ENCODE peak calls at places on chromosomes 5 and 9, in five cellular contexts. One of them, this sample, is unnamed. For H3K4me1 and H3K36me3, the result is how much of the 10 kb centered on the place peaks cover.

GRCh38 chr5:82748688-82749091 is 328.5 kb downstream of the TMEM167A start:
- DNase-seq in mesendoderm: no peak
- DNase-seq in H1: no peak
- DNase-seq in prostate gland: no peak
- DNase-seq in heart right ventricle: no peak
- DNase-seq in this sample: no peak

GRCh38 chr5:126811515-126812198 is 34.7 kb downstream of the LMNB1 start:
- DNase-seq in mesendoderm: peak
- DNase-seq in H1: no peak
- DNase-seq in prostate gland: no peak
- DNase-seq in heart right ventricle: no peak
- DNase-seq in this sample: peak

GRCh38 chr9:22158983-22159382 is 149.9 kb upstream of the CDKN2B start:
- DNase-seq in mesendoderm: no peak
- DNase-seq in H1: no peak
- DNase-seq in prostate gland: no peak
- DNase-seq in heart right ventricle: no peak
- DNase-seq in this sample: peak

GRCh38 chr9:115127191-115127817 is 9.3 kb upstream of the TNC start:
- DNase-seq in mesendoderm: no peak
- DNase-seq in H1: no peak
- DNase-seq in prostate gland: no peak
- DNase-seq in heart right ventricle: no peak
- DNase-seq in this sample: peak

GRCh38 chr5:158727771-158728311 is 371.9 kb downstream of the EBF1 start:
- DNase-seq in mesendoderm: no peak
- DNase-seq in H1: no peak
- DNase-seq in prostate gland: no peak
- DNase-seq in heart right ventricle: peak
- DNase-seq in this sample: peak

GRCh38 chr5:68680376-68680775 is 413.4 kb upstream of the SLC30A5 start:
- DNase-seq in mesendoderm: peak
- DNase-seq in H1: no peak
- DNase-seq in prostate gland: no peak
- DNase-seq in heart right ventricle: no peak
- DNase-seq in this sample: no peak

GRCh38 chr5:172901012-172901780 is 58.0 kb upstream of the RPL26L1 start:
- DNase-seq in mesendoderm: peak
- DNase-seq in H1: no peak
- DNase-seq in prostate gland: no peak
- DNase-seq in heart right ventricle: peak
- DNase-seq in this sample: no peak

GRCh38 chr9:122216798-122217418 is 11.8 kb downstream of the LHX6 start:
- DNase-seq in mesendoderm: peak
- DNase-seq in H1: no peak
- DNase-seq in prostate gland: no peak
- DNase-seq in heart right ventricle: no peak
- DNase-seq in this sample: peak

GRCh38 chr5:59746261-59746765 is 147.2 kb downstream of the PDE4D start:
- DNase-seq in mesendoderm: no peak
- DNase-seq in H1: no peak
- DNase-seq in prostate gland: no peak
- DNase-seq in heart right ventricle: no peak
- DNase-seq in this sample: no peak

GRCh38 chr9:2939368-2939767 is 95.5 kb upstream of the PUM3 start:
- DNase-seq in mesendoderm: no peak
- DNase-seq in H1: no peak
- DNase-seq in prostate gland: no peak
- DNase-seq in heart right ventricle: no peak
- DNase-seq in this sample: peak

GRCh38 chr5:115428248-115428647 is 116.3 kb downstream of the FEM1C start:
- DNase-seq in mesendoderm: no peak
- DNase-seq in H1: no peak
- DNase-seq in prostate gland: no peak
- DNase-seq in heart right ventricle: no peak
- DNase-seq in this sample: no peak

GRCh38 chr5:55533806-55534435 is 843 bp downstream of the PLPP1 start:
- DNase-seq in mesendoderm: peak
- DNase-seq in H1: no peak
- DNase-seq in prostate gland: peak
- DNase-seq in heart right ventricle: no peak
- DNase-seq in this sample: no peak

GRCh38 chr9:135241381-135242380 is 154.2 kb downstream of the OLFM1 start:
- DNase-seq in mesendoderm: peak
- DNase-seq in H1: no peak
- DNase-seq in prostate gland: no peak
- DNase-seq in heart right ventricle: peak
- DNase-seq in this sample: peak

GRCh38 chr5:74056789-74057164 is 430.8 kb downstream of the ARHGEF28 start:
- DNase-seq in mesendoderm: peak
- DNase-seq in H1: no peak
- DNase-seq in prostate gland: peak
- DNase-seq in heart right ventricle: no peak
- DNase-seq in this sample: no peak

GRCh38 chr9:128683340-128684064 is 5.5 kb upstream of the SET start:
- DNase-seq in mesendoderm: peak
- DNase-seq in H1: peak
- DNase-seq in prostate gland: peak
- DNase-seq in heart right ventricle: peak
- DNase-seq in this sample: peak

GRCh38 chr5:173697931-173698579 is 81.6 kb upstream of the BOD1 start:
- DNase-seq in mesendoderm: no peak
- DNase-seq in H1: no peak
- DNase-seq in prostate gland: no peak
- DNase-seq in heart right ventricle: no peak
- DNase-seq in this sample: no peak

GRCh38 chr5:57298985-57299491 is 125.2 kb downstream of the GPBP1 start:
- DNase-seq in mesendoderm: peak
- DNase-seq in H1: no peak
- DNase-seq in prostate gland: peak
- DNase-seq in heart right ventricle: no peak
- DNase-seq in this sample: no peak

GRCh38 chr5:20286512-20286911 is 298.5 kb upstream of the CDH18 start:
- DNase-seq in mesendoderm: no peak
- DNase-seq in H1: no peak
- DNase-seq in prostate gland: no peak
- DNase-seq in heart right ventricle: no peak
- DNase-seq in this sample: no peak

GRCh38 chr5:138454121-138454520 is 11.2 kb upstream of the EGR1 start:
- DNase-seq in mesendoderm: no peak
- DNase-seq in H1: no peak
- DNase-seq in prostate gland: no peak
- DNase-seq in heart right ventricle: no peak
- DNase-seq in this sample: no peak

GRCh38 chr9:128091144-128091543 is 23.1 kb downstream of the SLC25A25 start:
- DNase-seq in mesendoderm: peak
- DNase-seq in H1: peak
- DNase-seq in prostate gland: peak
- DNase-seq in heart right ventricle: peak
- DNase-seq in this sample: peak

GRCh38 chr5:169641253-169641652 is 4.2 kb downstream of the DOCK2 start:
- DNase-seq in mesendoderm: peak
- DNase-seq in H1: no peak
- DNase-seq in prostate gland: no peak
- DNase-seq in heart right ventricle: no peak
- DNase-seq in this sample: peak

GRCh38 chr5:94361161-94361560 is 257.2 kb downstream of the KIAA0825 start:
- DNase-seq in mesendoderm: no peak
- DNase-seq in H1: no peak
- DNase-seq in prostate gland: no peak
- DNase-seq in heart right ventricle: no peak
- DNase-seq in this sample: no peak

GRCh38 chr5:94362857-94363256 is 255.5 kb downstream of the KIAA0825 start:
- DNase-seq in mesendoderm: no peak
- DNase-seq in H1: no peak
- DNase-seq in prostate gland: no peak
- DNase-seq in heart right ventricle: no peak
- DNase-seq in this sample: no peak

GRCh38 chr5:94361832-94362754 is 256.3 kb downstream of the KIAA0825 start:
- DNase-seq in mesendoderm: peak
- DNase-seq in H1: peak
- DNase-seq in prostate gland: no peak
- DNase-seq in heart right ventricle: no peak
- DNase-seq in this sample: no peak

GRCh38 chr5:94360382-94360781 is 258.0 kb downstream of the KIAA0825 start:
- DNase-seq in mesendoderm: no peak
- DNase-seq in H1: no peak
- DNase-seq in prostate gland: no peak
- DNase-seq in heart right ventricle: no peak
- DNase-seq in this sample: no peak

GRCh38 chr5:94359880-94360279 is 258.5 kb downstream of the KIAA0825 start:
- DNase-seq in mesendoderm: no peak
- DNase-seq in H1: no peak
- DNase-seq in prostate gland: no peak
- DNase-seq in heart right ventricle: no peak
- DNase-seq in this sample: no peak
- H3K27ac ChIP-seq in mesendoderm: no peak
- H3K27ac ChIP-seq in H1: peak
- H3K27ac ChIP-seq in prostate gland: no peak
- H3K27ac ChIP-seq in heart right ventricle: peak
- H3K27ac ChIP-seq in this sample: no peak

DNA sequence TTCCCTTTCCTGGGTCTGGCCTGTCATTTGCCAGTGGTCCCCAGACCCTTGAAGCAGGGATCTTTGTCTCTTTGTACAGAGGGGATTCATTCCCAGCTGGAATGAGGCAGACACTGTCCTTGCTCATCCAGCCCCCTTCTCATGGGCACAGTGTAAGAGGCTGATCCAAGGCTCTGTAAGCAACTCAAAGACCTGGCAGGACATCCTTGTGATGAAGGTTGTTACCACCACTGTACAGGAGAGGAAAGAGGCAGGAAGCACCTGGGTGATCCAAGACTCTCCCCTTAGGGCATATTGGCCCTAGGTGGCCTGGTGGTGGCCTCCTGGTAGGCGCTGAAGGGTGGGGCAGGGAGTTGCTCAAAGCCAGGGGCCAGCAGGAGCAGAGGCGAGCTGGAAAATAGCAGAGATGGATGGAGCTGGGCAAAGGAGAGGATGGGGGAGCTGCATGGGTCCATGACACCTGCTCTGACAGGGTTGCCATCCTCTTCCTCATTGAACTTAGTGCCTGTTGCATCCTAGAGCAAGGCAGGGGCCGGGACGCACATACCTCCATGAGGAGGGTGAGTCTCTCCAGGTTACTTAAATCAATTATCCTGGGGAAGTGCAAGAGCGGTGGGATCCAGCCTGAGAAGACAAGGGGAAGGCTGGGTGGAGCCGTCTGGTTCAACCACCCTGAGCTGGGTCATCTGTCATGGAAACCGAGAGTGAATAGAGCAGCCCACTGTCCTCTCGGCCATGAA is 9.8 kb upstream of the GADD45G start:
- DNase-seq in mesendoderm: no peak
- DNase-seq in H1: no peak
- DNase-seq in prostate gland: no peak
- DNase-seq in heart right ventricle: no peak
- DNase-seq in this sample: peak
- H3K4me1 ChIP-seq in mesendoderm: under half
- H3K4me1 ChIP-seq in H1: under half
- H3K4me1 ChIP-seq in prostate gland: under half
- H3K4me1 ChIP-seq in heart right ventricle: under half
- H3K4me1 ChIP-seq in this sample: under half

DNA sequence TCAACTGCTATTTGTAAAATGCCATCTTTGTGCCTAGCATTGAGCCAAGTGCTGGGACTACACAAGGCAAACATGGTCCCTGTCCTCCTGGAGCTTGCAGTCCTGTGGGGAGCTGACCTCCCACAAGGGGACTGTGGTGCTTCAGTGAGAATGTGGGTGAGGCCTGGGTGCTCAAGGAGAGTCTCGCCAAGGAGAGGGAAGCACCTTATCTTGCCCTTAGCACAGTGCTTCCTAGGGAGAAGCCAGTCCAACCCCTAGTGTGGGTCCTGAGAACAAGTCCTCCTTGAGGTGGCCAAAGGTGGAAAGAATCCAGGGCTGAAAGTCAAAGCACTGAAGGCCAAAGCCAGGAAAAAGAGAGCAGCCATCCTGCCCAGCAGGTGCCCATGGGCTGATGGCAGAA is 31.1 kb upstream of the MVB12B start:
- DNase-seq in mesendoderm: no peak
- DNase-seq in H1: no peak
- DNase-seq in prostate gland: no peak
- DNase-seq in heart right ventricle: no peak
- DNase-seq in this sample: no peak
- H3K36me3 ChIP-seq in mesendoderm: under half
- H3K36me3 ChIP-seq in H1: under half
- H3K36me3 ChIP-seq in prostate gland: under half
- H3K36me3 ChIP-seq in heart right ventricle: under half
- H3K36me3 ChIP-seq in this sample: under half

GRCh38 chr5:180335614-180336233 is 17.4 kb downstream of the GFPT2 start:
- DNase-seq in mesendoderm: no peak
- DNase-seq in H1: no peak
- DNase-seq in prostate gland: no peak
- DNase-seq in heart right ventricle: no peak
- DNase-seq in this sample: peak

GRCh38 chr5:180333661-180334060 is 19.5 kb downstream of the GFPT2 start:
- DNase-seq in mesendoderm: no peak
- DNase-seq in H1: no peak
- DNase-seq in prostate gland: no peak
- DNase-seq in heart right ventricle: no peak
- DNase-seq in this sample: peak

GRCh38 chr5:180336234-180337020 is 16.7 kb downstream of the GFPT2 start:
- DNase-seq in mesendoderm: no peak
- DNase-seq in H1: no peak
- DNase-seq in prostate gland: no peak
- DNase-seq in heart right ventricle: no peak
- DNase-seq in this sample: no peak

GRCh38 chr5:180334176-180334575 is 19.0 kb downstream of the GFPT2 start:
- DNase-seq in mesendoderm: no peak
- DNase-seq in H1: no peak
- DNase-seq in prostate gland: no peak
- DNase-seq in heart right ventricle: no peak
- DNase-seq in this sample: peak

DNA sequence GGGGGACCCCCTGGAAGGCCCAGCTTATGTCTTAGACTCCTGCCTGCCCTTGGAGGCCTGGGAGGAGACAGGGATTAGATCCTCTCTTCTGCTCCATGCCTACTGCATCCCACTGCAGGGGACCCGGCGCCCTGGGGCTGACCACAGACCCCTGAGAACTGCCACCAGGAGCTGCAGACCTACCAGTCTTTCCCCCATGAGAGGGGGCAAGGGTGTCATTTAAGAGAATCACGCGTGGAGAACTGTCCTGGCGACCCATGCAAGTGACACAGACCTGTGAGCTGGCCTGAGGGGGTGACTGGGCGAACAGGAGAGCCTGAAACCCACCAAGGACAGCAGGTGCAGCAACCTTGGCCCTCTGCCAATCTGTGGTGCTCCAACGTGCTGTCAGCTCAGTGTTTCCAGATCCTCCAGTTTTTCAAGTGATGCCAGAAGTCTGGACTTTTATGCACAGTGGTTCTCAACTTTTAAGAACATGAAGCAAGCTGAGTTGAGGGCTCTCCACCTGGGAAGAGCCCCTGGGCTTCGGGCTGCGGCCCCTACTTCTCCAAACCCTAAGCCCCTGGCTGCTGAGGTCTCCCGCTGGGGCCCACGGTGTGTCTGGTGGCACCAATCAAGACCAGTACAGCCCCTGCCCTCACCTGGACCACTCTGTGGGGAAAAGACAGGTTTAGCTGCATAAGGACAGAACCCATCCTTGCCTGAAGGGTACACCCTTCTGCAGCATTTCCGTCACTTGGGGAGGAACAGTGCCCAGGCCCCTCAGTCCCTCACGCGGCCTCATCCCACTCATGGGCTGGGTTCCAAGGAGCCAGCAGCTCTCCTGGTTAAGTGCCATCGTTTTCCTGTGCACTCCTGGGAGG is 18.2 kb downstream of the GFPT2 start:
- DNase-seq in mesendoderm: no peak
- DNase-seq in H1: no peak
- DNase-seq in prostate gland: no peak
- DNase-seq in heart right ventricle: no peak
- DNase-seq in this sample: peak
- H3K27ac ChIP-seq in mesendoderm: no peak
- H3K27ac ChIP-seq in H1: peak
- H3K27ac ChIP-seq in prostate gland: no peak
- H3K27ac ChIP-seq in heart right ventricle: no peak
- H3K27ac ChIP-seq in this sample: peak